ENCODE peak calls at places on chromosomes 11 and 22, in four cellular contexts. U, J, V and N are unnamed samples.

GRCh38 chr11:7606496-7606895 is 66.8 kb downstream of the CYB5R2 start:
- DNase-seq in V (no peak), J (no peak), U (no peak), N (no peak)

GRCh38 chr22:39546889-39547586 is 14.5 kb upstream of the RPS19BP1 start:
- DNase-seq in J (peak; percentile 45), U (no peak), V (peak; percentile 47), N (peak; percentile 53)

GRCh38 chr11:16484434-16484833 is 128.1 kb upstream of the SOX6 start:
- DNase-seq in U (no peak), J (no peak), V (no peak), N (no peak)

GRCh38 chr22:46649176-46650077 is 29.2 kb downstream of the GRAMD4 start:
- DNase-seq in U (no peak), V (peak; percentile 43), J (peak; percentile 86), N (no peak)

GRCh38 chr11:24531528-24531927 is 34.7 kb downstream of the LUZP2 start:
- DNase-seq in V (no peak), J (no peak), U (no peak), N (no peak)

GRCh38 chr11:102830328-102830727 is 13.1 kb downstream of the MMP3 start:
- DNase-seq in V (no peak), U (no peak), J (no peak), N (no peak)

GRCh38 chr22:48742191-48742555 is 1085.5 kb downstream of the BRD1 start:
- DNase-seq in V (no peak), U (peak; percentile 78), J (no peak), N (no peak)

GRCh38 chr11:112320668-112321067 is 60.0 kb upstream of the PLET1 start:
- DNase-seq in U (peak; percentile 86), V (peak; percentile 90), J (peak; percentile 82), N (peak; percentile 92)

GRCh38 chr11:31958086-31958735 is 132.7 kb upstream of the RCN1 start:
- DNase-seq in J (peak; percentile 77), V (peak; percentile 43), U (peak; percentile 88), N (peak; percentile 50)

GRCh38 chr11:11568651-11569229 is 53.1 kb downstream of the GALNT18 start:
- DNase-seq in J (peak; percentile 34), V (no peak), U (no peak), N (peak; percentile 70)

GRCh38 chr11:109350091-109350490 is 71.9 kb upstream of the C11orf87 start:
- DNase-seq in J (peak; percentile 10), U (no peak), V (no peak), N (no peak)

GRCh38 chr22:47277001-47277400 is 514.6 kb downstream of the TBC1D22A start:
- DNase-seq in V (no peak), J (no peak), U (no peak), N (no peak)

GRCh38 chr22:48151641-48152040 is 1389.2 kb downstream of the TBC1D22A start:
- DNase-seq in U (no peak), V (no peak), J (no peak), N (no peak)

GRCh38 chr22:24803064-24803542 is 2.9 kb upstream of the SGSM1 start:
- DNase-seq in V (no peak), J (peak; percentile 67), U (peak; percentile 88), N (peak; percentile 54)

GRCh38 chr11:71118671-71119250 is 133.6 kb downstream of the SHANK2 start:
- DNase-seq in V (no peak), U (no peak), J (no peak), N (no peak)

GRCh38 chr22:37493979-37494378 is 7.8 kb upstream of the MFNG start:
- DNase-seq in V (no peak), J (no peak), U (no peak), N (no peak)

GRCh38 chr11:1235615-1236315 is 12.9 kb downstream of the MUC5B start:
- DNase-seq in J (no peak), V (no peak), U (peak; percentile 74), N (no peak)

GRCh38 chr11:17519031-17519430 is 25.2 kb downstream of the USH1C start:
- DNase-seq in V (no peak), U (no peak), J (no peak), N (no peak)

GRCh38 chr11:18958221-18958910 is 19.2 kb upstream of the MRGPRX1 start:
- DNase-seq in J (peak; percentile 77), V (no peak), U (no peak), N (no peak)

GRCh38 chr11:70742553-70743291 is 344.4 kb downstream of the CTTN start:
- DNase-seq in U (no peak), V (no peak), J (no peak), N (no peak)

GRCh38 chr11:2566223-2567025 is 121.6 kb downstream of the KCNQ1 start:
- DNase-seq in U (no peak), J (no peak), V (no peak), N (no peak)

GRCh38 chr11:12187399-12187798 is 77.0 kb downstream of the MICAL2 start:
- DNase-seq in U (peak; percentile 72), J (no peak), V (peak; percentile 50), N (no peak)

GRCh38 chr11:108199446-108200321 is 22.8 kb downstream of the NPAT start:
- DNase-seq in J (peak; percentile 53), U (no peak), V (peak; percentile 56), N (peak; percentile 94)

GRCh38 chr11:60813324-60813723 is 28.2 kb downstream of the MS4A10 start:
- DNase-seq in J (no peak), U (no peak), V (no peak), N (no peak)

GRCh38 chr11:132312161-132312560 is 941.7 kb downstream of the NTM start:
- DNase-seq in J (peak; percentile 39), V (peak; percentile 82), U (no peak), N (peak; percentile 11)

GRCh38 chr22:35124674-35125219 is 58.8 kb downstream of the ISX start:
- DNase-seq in J (no peak), U (no peak), V (no peak), N (no peak)

GRCh38 chr11:11531127-11531526 is 90.7 kb downstream of the GALNT18 start:
- DNase-seq in V (no peak), U (no peak), J (no peak), N (no peak)

GRCh38 chr11:45654741-45655283 is 10.6 kb downstream of the CHST1 start:
- DNase-seq in J (no peak), U (peak; percentile 59), V (no peak), N (no peak)

GRCh38 chr22:48592931-48593330 is 1234.7 kb downstream of the BRD1 start:
- DNase-seq in U (no peak), J (no peak), V (no peak), N (no peak)

GRCh38 chr11:14414470-14415461 is 55.8 kb upstream of the RRAS2 start:
- DNase-seq in U (no peak), J (no peak), V (no peak), N (no peak)

GRCh38 chr11:61091373-61092279 is 10.7 kb upstream of the CD5 start:
- DNase-seq in J (no peak), U (no peak), V (peak; percentile 5), N (peak; percentile 34)

GRCh38 chr11:117638913-117639543 is 158.0 kb downstream of the DSCAML1 start:
- DNase-seq in J (no peak), V (no peak), U (no peak), N (no peak)

GRCh38 chr22:50060441-50061140 is 2.5 kb upstream of the TTLL8 start:
- DNase-seq in U (no peak), J (no peak), V (no peak), N (no peak)

GRCh38 chr11:36056160-36056751 is 112.4 kb downstream of the LDLRAD3 start:
- DNase-seq in V (no peak), U (no peak), J (peak; percentile 65), N (peak; percentile 61)

GRCh38 chr22:21074092-21074715 is 28.5 kb downstream of the LRRC74B start:
- DNase-seq in U (no peak), V (peak; percentile 72), J (peak; percentile 84), N (peak; percentile 85)

GRCh38 chr11:33376331-33377099 is 119.3 kb downstream of the HIPK3 start:
- DNase-seq in J (no peak), U (no peak), V (no peak), N (no peak)

GRCh38 chr11:129234978-129235377 is 42.9 kb upstream of the ARHGAP32 start:
- DNase-seq in J (no peak), U (no peak), V (no peak), N (no peak)

GRCh38 chr11:129226207-129226798 is 34.2 kb upstream of the ARHGAP32 start:
- DNase-seq in V (no peak), J (no peak), U (no peak), N (no peak)

GRCh38 chr11:129224538-129224937 is 32.4 kb upstream of the ARHGAP32 start:
- DNase-seq in V (no peak), J (peak; percentile 72), U (no peak), N (no peak)

GRCh38 chr11:129225190-129225589 is 33.1 kb upstream of the ARHGAP32 start:
- DNase-seq in J (peak; percentile 84), V (peak; percentile 72), U (no peak), N (peak; percentile 53)

GRCh38 chr11:129230006-129230405 is 37.9 kb upstream of the ARHGAP32 start:
- DNase-seq in J (peak; percentile 43), V (peak; percentile 34), U (no peak), N (no peak)
- TF ChIP-seq CTCF in J (peak; percentile 55), V (no peak), U (no peak), N (peak; percentile 20)

DNA sequence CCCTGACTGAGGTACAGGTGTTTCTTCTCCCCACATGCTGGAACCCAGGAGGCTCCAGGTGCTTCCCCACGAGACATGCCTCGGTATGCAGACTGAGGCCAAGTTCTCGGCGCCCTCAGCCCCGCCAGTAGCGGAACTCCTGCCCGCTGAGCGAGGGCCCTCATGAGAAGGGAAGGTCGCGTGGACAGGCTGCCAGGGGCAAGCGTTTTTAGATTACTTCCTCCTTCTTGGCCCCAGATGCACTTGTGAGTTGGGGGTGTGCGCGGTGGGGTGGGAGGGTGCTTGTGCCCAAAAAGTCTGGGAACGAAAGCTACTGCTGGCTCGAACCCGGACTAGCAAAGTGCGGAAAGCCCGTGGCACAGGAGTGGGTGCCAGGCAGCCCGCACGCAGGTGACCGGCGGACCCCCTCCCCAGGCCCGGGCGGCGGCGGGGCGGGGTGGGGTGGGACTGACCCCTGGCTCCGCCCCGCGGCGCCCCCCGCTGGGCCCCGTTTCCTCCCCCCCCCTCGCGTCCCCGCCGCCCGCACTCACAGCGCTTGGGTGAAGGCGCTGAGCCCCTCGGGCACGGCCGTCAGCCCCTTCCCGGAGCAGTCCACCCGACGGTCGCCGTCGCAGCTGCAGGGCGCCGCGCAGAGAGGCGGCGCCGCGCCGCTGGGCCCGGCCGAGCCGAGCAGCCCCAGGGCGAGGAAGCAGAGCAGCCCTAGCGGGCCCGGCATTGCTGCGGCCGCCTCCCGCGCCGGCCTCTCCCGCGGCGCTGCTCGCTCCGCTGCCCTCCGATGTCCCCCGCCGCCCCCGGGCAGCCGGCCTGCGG is 797 bp downstream of the LGR4 start:
- DNase-seq in J (peak; percentile 21), U (peak; percentile 89), V (no peak), N (peak; percentile 46)
- TF ChIP-seq CTCF in J (no peak), U (no peak), V (no peak), N (no peak)

GRCh38 chr11:38751421-38751820 is 2153.4 kb upstream of the RAG2 start:
- DNase-seq in V (no peak), J (no peak), U (no peak), N (no peak)
- TF ChIP-seq CTCF in V (no peak), J (no peak), U (no peak), N (no peak)

GRCh38 chr22:26642465-26643367 is 14.7 kb upstream of the MIAT start:
- DNase-seq in U (no peak), J (no peak), V (peak; percentile 41), N (no peak)
- TF ChIP-seq CTCF in U (no peak), J (no peak), V (no peak), N (no peak)

DNA sequence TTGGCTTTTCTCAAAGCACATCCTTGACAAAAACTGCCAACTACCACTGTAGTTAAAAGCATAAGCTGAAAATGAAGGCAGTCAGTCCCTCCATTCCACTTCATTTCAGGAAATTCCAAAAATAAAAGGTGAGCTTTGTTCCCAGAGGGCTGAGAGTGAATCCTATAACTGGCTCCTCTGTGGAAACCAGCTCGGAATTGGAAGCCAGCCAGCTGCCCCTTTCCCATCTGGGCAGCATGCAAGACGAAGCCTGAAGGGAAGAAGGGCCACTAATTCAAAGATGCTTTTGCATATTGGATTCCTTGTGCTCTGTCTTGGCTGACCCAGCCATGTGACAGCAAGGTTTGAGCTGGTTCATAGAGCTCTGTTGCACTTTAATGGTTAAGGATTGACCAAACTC is 83.5 kb downstream of the ALX4 start:
- DNase-seq in V (no peak), J (no peak), U (no peak), N (no peak)
- TF ChIP-seq CTCF in V (no peak), J (no peak), U (no peak), N (no peak)